ENCODE peak calls at places on chromosomes 1 and 21, in four cellular contexts. Y, Q, I and G are unnamed samples.

GRCh38 chr1:200556005-200556404 is 64.5 kb downstream of the KIF14 start:
- DNase-seq in Y (no peak), Q (no peak), I (peak), G (no peak)

GRCh38 chr21:34635307-34635706 is 20.4 kb upstream of the RCAN1 start:
- DNase-seq in Y (no peak), Q (no peak), I (no peak), G (no peak)

GRCh38 chr1:26598890-26599289 is 69.3 kb downstream of the RPS6KA1 start:
- DNase-seq in Y (no peak), Q (no peak), I (no peak), G (no peak)

GRCh38 chr21:41684381-41685245 is 82.2 kb downstream of the RIPK4 start:
- DNase-seq in Y (peak), Q (peak), I (peak), G (no peak)

GRCh38 chr1:167933779-167934178 is 2.7 kb upstream of the DCAF6 start:
- DNase-seq in Y (no peak), Q (no peak), I (no peak), G (no peak)

GRCh38 chr1:45266151-45266801 is 59.9 kb upstream of the ZSWIM5 start:
- DNase-seq in Y (no peak), Q (no peak), I (peak), G (no peak)

GRCh38 chr1:234520908-234521801 is 42.2 kb upstream of the TARBP1 start:
- DNase-seq in Y (no peak), Q (no peak), I (no peak), G (no peak)

GRCh38 chr1:109499661-109500536 is 6.0 kb downstream of the CYB561D1 start:
- DNase-seq in Y (no peak), Q (no peak), I (peak), G (peak)

GRCh38 chr1:162696286-162696862 is 64.1 kb downstream of the DDR2 start:
- DNase-seq in Y (no peak), Q (no peak), I (peak), G (no peak)

GRCh38 chr1:150267896-150268295 is 920 bp downstream of the APH1A start:
- DNase-seq in Y (no peak), Q (no peak), I (no peak), G (no peak)

GRCh38 chr1:153375511-153375910 is at the start of gene S100A12:
- DNase-seq in Y (no peak), Q (no peak), I (peak), G (no peak)
- TF ChIP-seq CTCF in Y (no peak), Q (no peak), I (no peak), G (no peak)

DNA sequence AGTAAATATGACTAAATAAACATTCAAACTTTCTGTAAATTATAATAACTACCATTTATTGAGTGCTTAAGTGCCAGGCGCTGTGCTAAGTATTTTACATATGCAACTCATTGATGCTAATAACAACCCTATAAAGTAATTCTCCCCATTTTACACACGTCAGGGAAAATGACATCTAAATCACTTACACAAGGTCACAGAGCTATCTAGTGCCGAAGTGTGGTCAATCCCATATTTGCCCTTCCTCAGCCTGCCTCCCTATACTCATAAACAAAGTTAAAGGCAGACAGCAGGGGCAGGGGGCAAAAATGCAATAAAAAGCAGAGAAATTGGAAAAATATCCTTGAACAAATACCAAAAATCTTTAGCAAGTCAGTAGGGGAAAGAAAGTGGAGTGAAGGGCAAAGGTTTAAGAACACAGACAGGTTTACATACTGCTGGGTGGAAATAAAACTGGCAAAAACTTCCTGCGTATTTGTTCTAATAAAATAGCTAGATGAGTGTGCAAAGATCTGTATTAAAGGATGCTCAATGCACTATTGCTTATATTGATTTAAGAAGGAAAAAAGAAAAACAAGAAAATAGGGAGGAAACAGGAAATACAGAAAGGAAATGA is 72.8 kb downstream of the WDR64 start:
- DNase-seq in Y (no peak), Q (no peak), I (no peak), G (no peak)
- TF ChIP-seq CTCF in Y (no peak), Q (no peak), I (no peak), G (no peak)

DNA sequence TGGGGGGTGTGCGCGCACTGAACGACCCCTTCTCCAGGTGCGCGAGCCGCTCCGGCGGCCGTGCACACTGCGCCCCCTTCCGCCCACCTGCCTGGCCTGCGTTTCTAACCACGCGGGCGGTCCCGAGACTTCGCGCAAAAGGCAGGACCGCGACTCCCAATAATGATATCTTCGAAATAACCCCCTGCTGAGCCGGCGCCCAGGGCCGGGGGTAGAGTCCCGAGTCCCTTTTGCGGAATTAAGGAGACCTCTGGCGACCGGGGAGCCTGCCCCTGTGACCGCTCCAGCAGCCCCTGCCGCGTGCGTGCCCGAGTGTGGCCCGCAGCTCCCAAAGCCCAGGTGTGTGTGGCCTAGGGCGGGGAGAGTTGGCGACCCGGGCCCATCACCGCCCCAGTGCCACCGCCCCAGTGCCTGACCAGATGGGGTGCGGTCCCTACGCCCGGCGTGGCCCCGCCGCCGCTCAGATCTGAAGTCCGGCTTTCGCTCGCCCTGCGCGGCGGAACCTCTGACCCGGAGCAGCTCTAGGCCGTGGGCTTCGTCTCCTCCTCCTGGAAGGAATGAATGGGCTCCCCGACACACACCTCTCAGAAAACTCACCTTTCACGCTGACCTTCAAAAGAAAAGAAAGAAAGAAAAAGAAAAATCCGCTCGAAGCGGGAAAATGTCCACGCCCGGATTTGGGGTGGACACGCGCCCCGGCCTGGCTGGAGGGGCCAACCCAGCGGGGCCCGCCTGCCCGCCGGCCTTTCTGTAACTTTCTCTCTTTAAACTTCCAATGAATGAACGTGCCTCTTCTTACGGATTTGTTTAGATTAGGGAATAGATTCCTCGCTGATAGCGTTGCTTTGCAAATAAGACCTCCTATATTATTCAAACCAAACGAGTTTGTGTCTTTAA is 5.5 kb upstream of the SIM2 start:
- DNase-seq in Y (no peak), Q (no peak), I (no peak), G (peak)
- TF ChIP-seq CTCF in Y (no peak), Q (no peak), I (peak), G (no peak)

GRCh38 chr1:3869751-3870301 is 12.6 kb downstream of the DFFB start:
- DNase-seq in Y (no peak), Q (no peak), I (no peak), G (no peak)
- TF ChIP-seq CTCF in Y (no peak), Q (no peak), I (no peak), G (no peak)

DNA sequence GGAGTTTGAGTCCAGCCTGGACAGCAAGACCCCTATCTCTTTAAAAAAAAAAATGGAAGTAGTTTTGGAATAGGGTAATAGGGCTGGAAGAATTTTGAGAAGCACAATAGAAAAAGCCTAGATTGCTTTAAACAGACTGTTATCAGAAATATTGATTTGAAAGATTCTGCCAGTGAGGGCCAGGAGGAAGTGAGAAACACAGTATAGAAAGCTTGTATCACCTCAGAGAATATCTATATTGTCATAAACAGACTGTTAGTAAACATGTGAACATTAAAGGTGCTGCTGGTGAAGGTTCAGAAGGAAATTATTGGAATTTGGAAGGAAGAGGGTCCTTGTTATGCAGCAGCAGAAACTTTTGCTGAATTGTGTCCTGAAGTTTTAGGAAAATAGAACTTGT is 24.8 kb upstream of the PSEN2 start:
- DNase-seq in Y (no peak), Q (no peak), I (no peak), G (no peak)
- TF ChIP-seq CTCF in Y (no peak), Q (no peak), I (no peak), G (no peak)

DNA sequence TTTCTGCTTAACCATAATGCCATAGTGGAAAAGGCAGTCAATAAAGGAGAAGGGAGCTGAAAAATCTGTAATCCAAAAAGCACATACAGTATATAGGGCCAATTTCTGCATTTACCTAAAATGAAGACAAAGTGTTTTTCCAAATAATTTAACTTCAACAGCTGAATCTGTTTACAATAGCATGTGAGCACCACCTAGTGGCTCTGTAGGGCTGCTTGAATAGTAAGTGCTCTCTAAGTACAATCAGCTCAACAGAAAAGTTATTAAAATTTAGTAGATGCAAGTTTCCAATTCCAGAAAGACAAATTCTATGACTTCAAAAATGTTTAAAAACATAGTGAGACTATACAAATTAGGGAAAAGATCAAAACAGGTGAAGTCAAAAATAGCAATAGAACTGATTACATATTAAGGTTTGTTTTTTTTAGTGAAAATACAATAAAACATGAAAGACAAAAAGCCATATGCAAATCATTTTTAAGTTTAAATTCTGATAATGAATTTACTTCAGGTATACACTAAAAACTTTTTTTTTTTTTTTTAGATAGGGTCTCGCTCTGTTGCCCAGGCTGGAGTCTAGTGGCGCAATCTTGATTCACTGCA is 220.0 kb downstream of the SETD4 start:
- DNase-seq in Y (peak), Q (peak), I (peak), G (peak)
- TF ChIP-seq CTCF in Y (peak), Q (peak), I (peak), G (peak)

GRCh38 chr1:11407301-11407994 is 71.5 kb upstream of the DISP3 start:
- DNase-seq in Y (no peak), Q (no peak), I (no peak), G (no peak)
- TF ChIP-seq CTCF in Y (no peak), Q (no peak), I (no peak), G (no peak)

DNA sequence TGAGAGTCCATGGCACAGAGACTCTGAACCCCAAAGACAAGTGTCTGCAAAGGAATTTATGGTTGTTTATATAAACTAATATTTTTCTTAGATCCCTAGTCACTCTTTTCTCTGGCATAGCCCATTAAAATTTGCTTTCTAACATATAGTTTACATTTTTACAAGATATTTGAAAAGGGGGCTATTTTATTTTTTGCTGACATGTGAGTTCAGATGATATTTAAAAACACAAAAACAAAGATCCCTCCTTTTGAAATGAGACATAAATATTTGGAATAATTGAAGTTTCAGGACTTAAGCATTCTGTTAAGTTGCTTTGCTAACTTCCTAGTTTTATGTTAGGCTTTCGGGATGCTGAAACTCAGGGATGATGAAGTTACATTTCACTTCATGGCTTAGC is 86.1 kb downstream of the CDC14A start:
- DNase-seq in Y (no peak), Q (no peak), I (no peak), G (no peak)
- TF ChIP-seq CTCF in Y (no peak), Q (no peak), I (no peak), G (no peak)

GRCh38 chr1:221101792-221102191 is 222.5 kb downstream of the HLX start:
- DNase-seq in Y (no peak), Q (no peak), I (peak), G (no peak)

GRCh38 chr1:221097479-221098281 is 218.4 kb downstream of the HLX start:
- DNase-seq in Y (no peak), Q (no peak), I (peak), G (no peak)

GRCh38 chr1:221099747-221100146 is 220.5 kb downstream of the HLX start:
- DNase-seq in Y (no peak), Q (no peak), I (no peak), G (no peak)

GRCh38 chr1:221100196-221100950 is 221.1 kb downstream of the HLX start:
- DNase-seq in Y (no peak), Q (no peak), I (peak), G (no peak)

DNA sequence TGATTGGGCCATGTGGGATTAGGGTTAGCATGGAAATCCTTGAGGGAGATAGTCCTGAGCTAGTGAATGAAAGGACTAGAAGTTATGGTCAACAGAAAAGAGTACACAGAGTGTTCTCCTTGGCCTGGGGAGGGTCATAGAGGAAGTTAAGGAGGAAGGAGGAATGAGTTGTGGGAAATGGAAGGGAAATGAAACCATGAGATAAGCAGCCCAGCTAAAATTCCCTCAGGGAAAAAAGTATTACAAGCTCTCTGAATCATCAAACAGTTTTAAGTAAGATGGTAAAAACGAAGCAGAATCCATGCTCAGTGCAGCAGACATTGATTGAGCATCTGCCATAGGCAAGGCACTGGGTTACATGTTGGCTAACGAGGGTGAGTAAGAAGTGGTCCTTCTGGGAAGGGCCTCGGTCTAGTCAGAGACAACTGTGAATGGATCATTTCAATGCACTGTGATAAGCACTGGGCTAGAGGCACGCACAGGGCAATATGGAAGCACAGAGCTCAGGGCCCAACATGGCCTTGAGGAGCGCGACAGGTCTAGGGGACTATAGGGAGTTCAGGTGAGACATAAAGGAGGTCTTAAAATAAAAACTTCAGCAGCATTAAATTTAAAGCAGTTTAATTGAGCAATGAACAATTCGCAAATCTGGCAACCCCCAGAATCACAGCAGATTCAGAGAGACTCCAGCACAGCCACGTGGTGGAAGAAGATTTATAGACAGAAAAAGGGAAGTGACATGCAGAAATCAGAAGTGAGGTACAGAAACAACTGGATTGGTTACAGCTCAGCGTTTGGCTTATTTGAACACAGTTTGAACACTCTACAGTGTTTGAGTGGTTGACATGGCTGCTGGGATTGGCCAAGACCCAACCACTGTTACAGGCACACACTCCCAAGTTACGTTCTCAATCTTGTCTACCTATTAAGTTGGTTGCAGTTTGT is 219.5 kb downstream of the HLX start:
- DNase-seq in Y (no peak), Q (no peak), I (peak), G (no peak)
- TF ChIP-seq CTCF in Y (no peak), Q (no peak), I (no peak), G (no peak)